ENCODE peak calls at places on chromosomes 7 and 10, in nine cellular contexts. U is NCI-H1694; N is AG08395; V is AG09309; F is psoas muscle; B is stimulated activated CD4-positive, alpha-beta T cell treated with anti-CD3 and anti-CD28 coated beads, Interleukin-4, amount 100 ng/mL, for 4 hours; I is mesenchymal stem cell; R is HEK293T; X is tibial nerve. L is an unnamed sample.

GRCh38 chr7:105219771-105220160 is 169.0 kb downstream of the SRPK2 start:
- DNase-seq in U (no peak), N (peak), V (no peak), F (no peak), B (no peak), I (no peak), R (no peak), X (no peak), L (no peak)

GRCh38 chr7:79377097-79377496 is 76.4 kb downstream of the MAGI2 start:
- DNase-seq in U (no peak), N (no peak), V (peak), F (no peak), B (no peak), I (peak), R (no peak), X (no peak), L (no peak)

GRCh38 chr7:128390871-128391565 is 18.8 kb downstream of the IMPDH1 start:
- DNase-seq in U (no peak), N (no peak), V (no peak), F (no peak), B (no peak), I (no peak), R (no peak), X (no peak), L (no peak)

GRCh38 chr7:93894966-93895650 is 4.6 kb upstream of the TFPI2 start:
- DNase-seq in U (no peak), N (no peak), V (no peak), F (no peak), B (no peak), I (no peak), R (no peak), X (no peak), L (no peak)

GRCh38 chr7:95619517-95619916 is 23.2 kb upstream of the PDK4 start:
- DNase-seq in U (no peak), N (no peak), V (no peak), F (no peak), B (no peak), I (no peak), R (no peak), X (no peak), L (no peak)

GRCh38 chr7:41977165-41977651 is 259.8 kb downstream of the GLI3 start:
- DNase-seq in U (no peak), N (peak), V (no peak), F (peak), B (no peak), I (peak), R (peak), X (peak), L (peak)

GRCh38 chr7:18580945-18581344 is 85.4 kb downstream of the HDAC9 start:
- DNase-seq in U (no peak), N (peak), V (no peak), F (no peak), B (no peak), I (no peak), R (no peak), X (no peak), L (no peak)

GRCh38 chr7:158447206-158448171 is 140.1 kb downstream of the PTPRN2 start:
- DNase-seq in U (no peak), N (no peak), V (no peak), F (no peak), B (no peak), I (no peak), R (no peak), X (no peak), L (no peak)

GRCh38 chr10:34813626-34814227 is 1.4 kb downstream of the PARD3 start:
- DNase-seq in U (no peak), N (peak), V (no peak), F (no peak), B (no peak), I (peak), R (peak), X (no peak), L (no peak)

GRCh38 chr10:86583983-86584382 is 62.4 kb upstream of the WAPL start:
- DNase-seq in U (no peak), N (no peak), V (no peak), F (no peak), B (no peak), I (no peak), R (no peak), X (no peak), L (no peak)

GRCh38 chr10:14102056-14102455 is 228.7 kb downstream of the FRMD4A start:
- DNase-seq in U (no peak), N (no peak), V (no peak), F (no peak), B (no peak), I (peak), R (no peak), X (no peak), L (no peak)

GRCh38 chr7:135270577-135271254 is 37.1 kb downstream of the STRA8 start:
- DNase-seq in U (no peak), N (no peak), V (no peak), F (no peak), B (no peak), I (no peak), R (no peak), X (no peak), L (no peak)

GRCh38 chr10:69179089-69179742 is 818 bp upstream of the SUPV3L1 start:
- DNase-seq in U (no peak), N (peak), V (peak), F (no peak), B (peak), I (no peak), R (peak), X (no peak), L (peak)

GRCh38 chr10:79023489-79024162 is 45.1 kb upstream of the ZMIZ1 start:
- DNase-seq in U (no peak), N (no peak), V (no peak), F (peak), B (no peak), I (no peak), R (no peak), X (peak), L (no peak)

GRCh38 chr7:53350241-53350640 is 314.8 kb downstream of the POM121L12 start:
- DNase-seq in U (peak), N (no peak), V (no peak), F (no peak), B (no peak), I (peak), R (peak), X (no peak), L (no peak)

GRCh38 chr7:94222516-94222915 is 172.2 kb upstream of the COL1A2 start:
- DNase-seq in U (no peak), N (no peak), V (no peak), F (no peak), B (no peak), I (no peak), R (no peak), X (no peak), L (no peak)

GRCh38 chr10:96427291-96427690 is 68.5 kb upstream of the OPALIN start:
- DNase-seq in U (no peak), N (no peak), V (no peak), F (no peak), B (no peak), I (no peak), R (no peak), X (no peak), L (no peak)

GRCh38 chr10:133326745-133327650 is 9.7 kb downstream of the CALY start:
- DNase-seq in U (no peak), N (no peak), V (no peak), F (peak), B (no peak), I (no peak), R (no peak), X (no peak), L (no peak)

GRCh38 chr7:138837627-138838026 is 39.6 kb upstream of the ATP6V0A4 start:
- DNase-seq in U (no peak), N (no peak), V (no peak), F (no peak), B (no peak), I (no peak), R (no peak), X (no peak), L (no peak)

GRCh38 chr10:22475527-22475856 is 130.2 kb downstream of the SPAG6 start:
- DNase-seq in U (no peak), N (no peak), V (no peak), F (no peak), B (no peak), I (no peak), R (no peak), X (no peak), L (no peak)

GRCh38 chr7:50610521-50611277 is 45.5 kb upstream of the DDC start:
- DNase-seq in U (no peak), N (peak), V (peak), F (no peak), B (peak), I (no peak), R (no peak), X (no peak), L (no peak)

GRCh38 chr10:59708816-59709471 is 706 bp downstream of the SLC16A9 start:
- DNase-seq in U (no peak), N (no peak), V (no peak), F (peak), B (no peak), I (peak), R (peak), X (no peak), L (no peak)

GRCh38 chr7:86664991-86665390 is 21.3 kb downstream of the GRM3 start:
- DNase-seq in U (no peak), N (no peak), V (no peak), F (no peak), B (no peak), I (no peak), R (no peak), X (no peak), L (no peak)

GRCh38 chr7:110573862-110574528 is 516.9 kb upstream of the LRRN3 start:
- DNase-seq in U (no peak), N (no peak), V (no peak), F (no peak), B (no peak), I (peak), R (no peak), X (no peak), L (peak)

GRCh38 chr7:134613623-134614347 is 32.9 kb upstream of the BPGM start:
- DNase-seq in U (no peak), N (peak), V (peak), F (no peak), B (no peak), I (peak), R (no peak), X (peak), L (peak)

GRCh38 chr10:80131499-80131901 is 1.0 kb upstream of the PLAC9 start:
- DNase-seq in U (no peak), N (no peak), V (no peak), F (no peak), B (no peak), I (no peak), R (no peak), X (no peak), L (no peak)

GRCh38 chr7:4694653-4695335 is 12.7 kb downstream of the FOXK1 start:
- DNase-seq in U (no peak), N (peak), V (peak), F (peak), B (no peak), I (peak), R (no peak), X (peak), L (peak)

GRCh38 chr7:27151945-27152815 is at the start of gene HOXA3:
- DNase-seq in U (no peak), N (peak), V (no peak), F (peak), B (no peak), I (peak), R (peak), X (no peak), L (no peak)

GRCh38 chr7:37079420-37079819 is 355.1 kb upstream of the AOAH start:
- DNase-seq in U (no peak), N (no peak), V (no peak), F (no peak), B (no peak), I (no peak), R (no peak), X (no peak), L (no peak)